ENCODE peak calls at places on chromosomes 1 and 21, in five cellular contexts. V, G, A, T and P are unnamed samples.

GRCh38 chr1:248841702-248842395 is 3.8 kb downstream of the ZNF672 start:
- DNase-seq in V (peak), G (peak), A (peak), T (peak), P (peak)

GRCh38 chr21:16976132-16976666 is 536.6 kb upstream of the CXADR start:
- DNase-seq in V (no peak), G (no peak), A (no peak), T (no peak), P (peak)

GRCh38 chr1:76142771-76143540 is 68.4 kb downstream of the ST6GALNAC3 start:
- DNase-seq in V (no peak), G (no peak), A (no peak), T (no peak), P (no peak)

GRCh38 chr1:204151562-204152309 is at the start of gene ETNK2:
- DNase-seq in V (peak), G (peak), A (peak), T (peak), P (peak)

GRCh38 chr21:42367379-42368165 is 1.2 kb upstream of the TFF1 start:
- DNase-seq in V (no peak), G (no peak), A (no peak), T (no peak), P (no peak)

GRCh38 chr1:3319874-3320245 is 134.6 kb upstream of the ARHGEF16 start:
- DNase-seq in V (peak), G (peak), A (peak), T (peak), P (peak)

GRCh38 chr1:93816970-93817738 is 61.9 kb downstream of the DNTTIP2 start:
- DNase-seq in V (no peak), G (no peak), A (no peak), T (no peak), P (peak)

GRCh38 chr1:27979151-27979858 is 19.5 kb downstream of the XKR8 start:
- DNase-seq in V (no peak), G (no peak), A (no peak), T (peak), P (peak)

GRCh38 chr1:12405325-12406217 is 175.7 kb downstream of the VPS13D start:
- DNase-seq in V (no peak), G (no peak), A (no peak), T (no peak), P (peak)

DNA sequence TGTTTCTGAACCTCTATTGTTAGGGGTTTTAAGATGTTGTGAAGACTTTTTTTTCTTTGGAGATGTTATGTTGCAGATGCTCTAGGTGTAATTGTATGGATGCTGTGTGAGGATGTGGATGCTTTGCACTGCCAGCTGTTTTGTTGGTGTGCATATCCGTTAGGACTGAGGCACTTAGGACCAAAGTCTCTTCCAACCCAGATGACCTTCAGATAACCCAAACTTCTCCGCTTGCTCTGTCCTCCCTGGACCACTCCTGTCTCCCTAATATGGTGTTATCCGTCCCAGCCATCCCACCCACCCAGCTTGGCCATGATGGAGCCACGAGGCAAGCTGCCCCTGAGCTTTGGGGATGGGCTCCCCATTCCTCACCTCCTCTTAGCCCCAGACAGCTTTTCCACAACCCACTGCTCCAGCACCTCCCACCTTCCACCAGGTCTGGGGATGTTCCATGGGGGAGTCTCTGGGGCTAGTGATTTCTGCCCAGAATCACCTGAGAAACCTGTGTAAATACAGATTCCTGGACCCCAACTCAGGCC is 5.1 kb upstream of the LEFTY2 start:
- DNase-seq in V (no peak), G (peak), A (no peak), T (no peak), P (no peak)
- H2AK5ac ChIP-seq in V (peak), G (no peak), A (peak), T (no peak), P (no peak)

GRCh38 chr1:153973071-153973470 is 4.4 kb downstream of the JTB start:
- DNase-seq in V (no peak), G (no peak), A (no peak), T (no peak), P (no peak)

GRCh38 chr1:153976819-153977249 is 640 bp downstream of the JTB start:
- DNase-seq in V (no peak), G (no peak), A (no peak), T (no peak), P (no peak)

GRCh38 chr1:153973478-153973877 is 4.0 kb downstream of the JTB start:
- DNase-seq in V (no peak), G (no peak), A (no peak), T (no peak), P (no peak)

GRCh38 chr1:153978274-153978909 is 918 bp upstream of the JTB start:
- DNase-seq in V (no peak), G (no peak), A (no peak), T (no peak), P (no peak)

DNA sequence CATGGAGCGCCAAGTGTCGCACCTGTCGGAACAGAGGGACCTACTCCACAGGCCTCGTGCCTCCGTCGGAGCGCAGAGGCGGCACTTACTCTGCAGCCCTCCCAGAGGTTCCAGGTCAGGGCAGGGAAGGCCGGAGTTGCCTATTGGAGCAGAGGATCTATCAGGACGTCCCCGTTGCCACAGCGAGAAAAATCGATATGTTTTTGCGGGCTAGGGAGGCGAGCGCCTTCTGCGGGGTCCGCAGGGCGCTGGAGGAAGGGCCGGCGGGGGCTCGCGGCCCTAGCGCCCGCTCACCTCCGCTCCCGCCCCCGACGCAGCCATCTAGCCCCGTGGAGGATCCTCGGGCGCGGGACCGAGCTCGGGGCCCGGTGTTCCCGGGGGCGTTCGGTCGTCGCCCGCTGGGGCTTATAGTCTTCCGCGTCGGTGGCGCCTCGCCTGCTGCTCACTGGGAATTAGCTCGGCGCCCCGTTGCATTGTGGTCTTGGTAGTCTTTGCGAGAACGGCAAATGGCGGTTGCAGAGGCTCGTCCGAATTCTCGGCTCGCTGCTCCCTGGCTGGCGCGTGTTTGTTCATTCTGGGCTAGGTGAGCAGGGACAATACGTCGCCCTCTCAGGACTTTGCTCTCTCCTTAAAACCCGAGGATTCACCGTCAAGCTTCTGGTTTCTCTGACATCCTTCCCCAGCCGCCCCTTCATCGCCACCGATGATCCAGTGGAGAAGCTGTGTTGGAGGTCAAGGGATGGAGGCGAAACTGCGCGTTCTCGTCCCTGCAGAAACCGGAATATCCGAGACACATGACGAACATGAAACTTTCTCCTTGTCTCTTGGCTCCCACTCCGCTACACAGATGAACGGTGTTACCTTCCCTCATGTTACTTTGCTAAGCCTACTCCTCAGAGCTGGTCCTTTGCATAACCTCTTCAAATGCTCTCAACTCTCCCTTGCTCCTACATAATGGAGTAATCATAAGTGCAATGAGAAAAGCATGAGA is at the start of gene JTB:
- DNase-seq in V (peak), G (peak), A (peak), T (peak), P (peak)
- H3K23ac ChIP-seq in V (peak), G (no peak), A (no peak), T (peak), P (peak)

DNA sequence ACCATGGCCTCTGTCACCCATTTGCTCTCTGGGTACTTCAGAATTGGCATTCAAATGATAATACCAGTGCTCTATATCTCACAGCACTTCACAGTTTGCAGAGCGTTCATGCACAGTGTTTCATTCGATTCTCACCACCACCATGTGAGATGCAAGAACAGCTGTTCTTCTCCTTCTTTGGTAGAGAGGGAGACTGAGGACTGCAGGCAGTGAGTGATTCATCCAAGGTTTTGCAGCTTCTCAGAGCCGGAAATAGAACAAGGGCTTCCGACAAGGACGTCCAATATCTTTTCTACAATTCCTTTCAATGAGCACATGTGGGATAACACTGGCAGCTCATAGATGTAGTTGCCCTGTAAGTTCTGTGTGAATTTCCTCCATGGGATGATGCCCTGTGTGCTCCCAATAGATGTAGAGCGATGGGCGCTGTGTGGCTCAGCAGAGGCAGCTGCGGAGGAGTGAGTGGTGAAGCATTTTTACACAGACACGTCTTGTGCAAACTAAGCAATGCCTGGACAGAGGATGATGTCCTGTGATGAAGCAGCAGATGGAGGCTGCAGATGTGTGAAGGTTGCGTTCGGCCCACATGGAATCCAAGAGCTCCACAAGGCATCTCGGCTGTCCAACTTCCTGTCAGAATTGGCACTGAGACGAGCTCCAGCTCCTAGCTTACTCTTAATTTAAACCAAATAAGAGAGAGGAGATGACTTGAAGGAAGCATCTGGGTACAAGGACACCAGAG is 24.9 kb downstream of the MT1HL1 start:
- DNase-seq in V (no peak), G (no peak), A (no peak), T (no peak), P (no peak)
- H2BK12ac ChIP-seq in V (no peak), G (no peak), A (no peak), T (no peak), P (no peak)

GRCh38 chr1:42947137-42947536 is 11.5 kb downstream of the SLC2A1 start:
- DNase-seq in V (no peak), G (no peak), A (no peak), T (no peak), P (no peak)
- H2AK5ac ChIP-seq in V (no peak), G (no peak), A (no peak), T (no peak), P (peak)

GRCh38 chr1:55503663-55504305 is 288.6 kb upstream of the USP24 start:
- DNase-seq in V (no peak), G (no peak), A (no peak), T (no peak), P (peak)

GRCh38 chr1:55507578-55507931 is 292.4 kb upstream of the USP24 start:
- DNase-seq in V (no peak), G (no peak), A (no peak), T (no peak), P (no peak)

GRCh38 chr1:55506686-55507577 is 291.8 kb upstream of the USP24 start:
- DNase-seq in V (no peak), G (no peak), A (no peak), T (no peak), P (no peak)

GRCh38 chr1:55505326-55505725 is 290.2 kb upstream of the USP24 start:
- DNase-seq in V (no peak), G (no peak), A (no peak), T (no peak), P (no peak)

GRCh38 chr1:55504306-55504706 is 289.1 kb upstream of the USP24 start:
- DNase-seq in V (no peak), G (no peak), A (no peak), T (no peak), P (peak)
- H3K23ac ChIP-seq in V (no peak), G (no peak), A (no peak), T (no peak), P (no peak)

GRCh38 chr1:219907772-219908070 is 20.6 kb downstream of the SLC30A10 start:
- DNase-seq in V (no peak), G (no peak), A (no peak), T (no peak), P (no peak)

GRCh38 chr1:219909476-219909875 is 18.9 kb downstream of the SLC30A10 start:
- DNase-seq in V (no peak), G (no peak), A (no peak), T (peak), P (no peak)

GRCh38 chr1:219910716-219911115 is 17.6 kb downstream of the SLC30A10 start:
- DNase-seq in V (no peak), G (no peak), A (no peak), T (no peak), P (no peak)

GRCh38 chr1:219906924-219907771 is 21.2 kb downstream of the SLC30A10 start:
- DNase-seq in V (no peak), G (no peak), A (no peak), T (no peak), P (no peak)

DNA sequence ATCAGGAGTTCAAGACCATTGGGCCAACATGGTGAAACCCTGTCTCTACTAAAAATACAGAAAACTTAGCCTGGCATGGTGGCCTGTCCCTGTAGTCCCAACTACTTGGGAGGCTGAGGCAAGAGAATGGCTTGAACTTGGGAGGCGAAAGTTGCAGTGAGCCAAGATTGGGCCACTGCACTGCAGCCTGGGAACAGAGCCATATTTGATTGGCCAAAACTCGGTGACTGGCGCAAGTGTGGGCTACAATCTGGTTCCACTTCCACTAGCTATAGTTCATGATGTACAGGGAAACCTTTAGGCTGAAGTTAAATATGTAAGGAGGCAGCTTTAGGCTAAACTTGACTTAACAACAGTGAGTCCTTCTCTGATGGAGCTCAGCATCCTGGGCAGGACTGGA is 20.2 kb downstream of the SLC30A10 start:
- DNase-seq in V (no peak), G (no peak), A (no peak), T (no peak), P (no peak)
- H2BK12ac ChIP-seq in V (no peak), G (no peak), A (no peak), T (no peak), P (no peak)